ENCODE peak calls at places on chromosomes 1 and 21, in seven cellular contexts. L, U, B, J, I, H and G are unnamed samples.

GRCh38 chr1:145751491-145752021 is 32.3 kb downstream of the CD160 start:
- DNase-seq in L (peak; percentile 98), U (no peak), B (no peak), J (no peak), I (no peak), H (no peak), G (no peak)

GRCh38 chr1:99992044-99992722 is 22.4 kb downstream of the SLC35A3 start:
- DNase-seq in L (no peak), U (no peak), B (no peak), J (no peak), I (no peak), H (no peak), G (no peak)

GRCh38 chr1:243917863-243918565 is 68.0 kb upstream of the AKT3 start:
- DNase-seq in L (peak; percentile 28), U (peak; percentile 5), B (no peak), J (peak; percentile 15), I (no peak), H (no peak), G (no peak)

GRCh38 chr1:93735722-93736121 is 54.1 kb upstream of the BCAR3 start:
- DNase-seq in L (peak; percentile 94), U (no peak), B (no peak), J (no peak), I (no peak), H (no peak), G (no peak)

GRCh38 chr1:35097224-35097623 is 18.0 kb downstream of the ZMYM1 start:
- DNase-seq in L (peak; percentile 64), U (no peak), B (no peak), J (no peak), I (no peak), H (no peak), G (no peak)

GRCh38 chr1:14215151-14215550 is 383.3 kb upstream of the KAZN start:
- DNase-seq in L (peak; percentile 65), U (no peak), B (no peak), J (no peak), I (no peak), H (no peak), G (no peak)

GRCh38 chr21:31371715-31372114 is 27.7 kb upstream of the TIAM1 start:
- DNase-seq in L (peak; percentile 21), U (no peak), B (no peak), J (no peak), I (no peak), H (no peak), G (no peak)

GRCh38 chr1:180720753-180721152 is 88.9 kb downstream of the XPR1 start:
- DNase-seq in L (no peak), U (no peak), B (no peak), J (no peak), I (no peak), H (no peak), G (no peak)

GRCh38 chr1:243343970-243344749 is 88.3 kb downstream of the SDCCAG8 start:
- DNase-seq in L (peak; percentile 32), U (peak; percentile 87), B (no peak), J (no peak), I (peak; percentile 22), H (no peak), G (peak; percentile 52)

GRCh38 chr1:201123866-201124265 is 3.1 kb downstream of the ASCL5 start:
- DNase-seq in L (no peak), U (no peak), B (no peak), J (no peak), I (no peak), H (no peak), G (no peak)

GRCh38 chr1:113190078-113190477 is 117.1 kb downstream of the LRIG2 start:
- DNase-seq in L (no peak), U (no peak), B (no peak), J (no peak), I (no peak), H (no peak), G (no peak)

GRCh38 chr1:113192242-113192641 is 119.2 kb downstream of the LRIG2 start:
- DNase-seq in L (no peak), U (no peak), B (no peak), J (no peak), I (no peak), H (no peak), G (no peak)

GRCh38 chr1:113192980-113193379 is 120.0 kb downstream of the LRIG2 start:
- DNase-seq in L (no peak), U (no peak), B (no peak), J (no peak), I (no peak), H (no peak), G (no peak)

GRCh38 chr1:113191579-113192076 is 118.6 kb downstream of the LRIG2 start:
- DNase-seq in L (peak; percentile 2), U (no peak), B (peak; percentile 68), J (no peak), I (no peak), H (no peak), G (no peak)

DNA sequence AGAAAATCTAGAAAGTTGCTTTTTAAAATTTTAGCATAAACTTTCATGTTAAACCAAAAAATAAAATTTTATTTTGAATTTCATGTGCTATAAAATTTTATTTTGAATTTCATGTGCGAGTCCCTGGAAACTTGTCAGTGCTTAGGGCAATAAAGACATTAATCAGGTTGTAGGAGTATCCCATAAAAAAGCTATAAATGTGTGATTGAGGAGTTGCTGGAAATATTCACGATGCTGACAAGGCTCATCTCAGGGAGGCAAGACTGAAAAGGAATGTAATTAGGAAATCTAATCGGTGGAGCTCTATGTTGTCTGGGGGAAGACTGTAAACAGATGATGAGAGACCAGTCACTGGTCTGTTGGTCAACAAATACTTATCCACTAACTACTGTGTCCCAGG is 117.9 kb downstream of the LRIG2 start:
- DNase-seq in L (no peak), U (no peak), B (no peak), J (no peak), I (no peak), H (no peak), G (no peak)
- H3K27ac ChIP-seq in L (no peak overlapping the region), U (no peak overlapping the region), B (peak overlapping the region; percentile 74), J (no peak overlapping the region), I (no peak overlapping the region), H (no peak overlapping the region), G (no peak overlapping the region)

DNA sequence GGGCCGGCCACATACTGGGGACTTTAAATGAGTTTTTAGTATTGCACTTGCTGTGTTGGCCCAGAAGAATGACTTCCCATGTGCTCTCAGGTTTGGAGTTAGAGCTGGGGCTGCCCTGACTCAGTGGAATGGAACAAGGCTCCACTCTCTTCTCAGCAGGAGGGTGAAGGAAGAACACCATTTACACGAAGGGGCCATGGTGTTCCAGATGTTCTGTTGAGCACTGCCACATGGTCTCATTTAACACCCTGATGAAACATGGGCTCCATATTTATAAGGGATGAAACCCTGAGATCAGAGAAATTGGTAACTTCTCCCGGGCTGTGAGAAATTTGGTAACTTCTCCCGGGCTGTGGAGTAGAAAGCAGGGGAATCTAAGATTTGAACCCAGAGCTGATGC is 5.8 kb downstream of the PYCR2 start:
- DNase-seq in L (no peak), U (no peak), B (no peak), J (no peak), I (no peak), H (no peak), G (no peak)
- H3K36me3 ChIP-seq in L (peaks cover 16% of the 10 kb centered on the region), U (peaks cover 34% of the 10 kb centered on the region), B (no peaks in the 10 kb centered on the region), J (peaks cover 37% of the 10 kb centered on the region), I (peaks cover 4% of the 10 kb centered on the region), H (peaks cover 26% of the 10 kb centered on the region), G (peaks cover 29% of the 10 kb centered on the region)

GRCh38 chr1:171251741-171252300 is 3.5 kb downstream of the FMO1 start:
- DNase-seq in L (peak; percentile 25), U (peak; percentile 53), B (peak; percentile 22), J (peak; percentile 36), I (no peak), H (no peak), G (no peak)

GRCh38 chr1:171251042-171251740 is 2.9 kb downstream of the FMO1 start:
- DNase-seq in L (peak; percentile 59), U (peak; percentile 72), B (peak; percentile 56), J (no peak), I (no peak), H (no peak), G (no peak)

GRCh38 chr1:171250263-171250662 is 2.0 kb downstream of the FMO1 start:
- DNase-seq in L (no peak), U (no peak), B (no peak), J (no peak), I (no peak), H (no peak), G (no peak)

GRCh38 chr1:171245458-171246064 is 2.7 kb upstream of the FMO1 start:
- DNase-seq in L (peak; percentile 30), U (peak; percentile 85), B (peak; percentile 28), J (no peak), I (no peak), H (no peak), G (peak; percentile 18)

GRCh38 chr1:171248309-171248708 is at the start of gene FMO1:
- DNase-seq in L (no peak), U (no peak), B (no peak), J (no peak), I (no peak), H (no peak), G (no peak)
- H3K4me1 ChIP-seq in L (no peaks in the 10 kb centered on the region), U (peaks cover 33% of the 10 kb centered on the region), B (no peaks in the 10 kb centered on the region), J (peaks cover 9% of the 10 kb centered on the region), I (no peaks in the 10 kb centered on the region), H (no peaks in the 10 kb centered on the region), G (peaks cover 9% of the 10 kb centered on the region)

GRCh38 chr21:15682182-15682895 is 47.4 kb upstream of the USP25 start:
- DNase-seq in L (peak; percentile 43), U (no peak), B (no peak), J (no peak), I (no peak), H (no peak), G (no peak)
- H3K27ac ChIP-seq in L (peak overlapping the region; percentile 49), U (no peak overlapping the region), B (no peak overlapping the region), J (no peak overlapping the region), I (no peak overlapping the region), H (no peak overlapping the region), G (no peak overlapping the region)

GRCh38 chr1:235142991-235143390 is 14.4 kb upstream of the TOMM20 start:
- DNase-seq in L (no peak), U (no peak), B (no peak), J (no peak), I (no peak), H (no peak), G (no peak)
- H3K36me3 ChIP-seq in L (peaks cover 14% of the 10 kb centered on the region), U (peaks cover 41% of the 10 kb centered on the region), B (peaks cover 31% of the 10 kb centered on the region), J (peaks cover 96% of the 10 kb centered on the region), I (peaks cover 12% of the 10 kb centered on the region), H (peaks cover 62% of the 10 kb centered on the region), G (peaks cover 55% of the 10 kb centered on the region)

GRCh38 chr1:157140068-157140588 is 1.9 kb upstream of the ETV3 start:
- DNase-seq in L (no peak), U (peak; percentile 72), B (no peak), J (no peak), I (no peak), H (no peak), G (no peak)
- H3K4me1 ChIP-seq in L (peaks cover 8% of the 10 kb centered on the region), U (peaks cover 49% of the 10 kb centered on the region), B (peaks cover 13% of the 10 kb centered on the region), J (peaks cover 40% of the 10 kb centered on the region), I (peaks cover 27% of the 10 kb centered on the region), H (peaks cover 26% of the 10 kb centered on the region), G (peaks cover 31% of the 10 kb centered on the region)